ENCODE peak calls at places on chromosome 12, in nine cellular contexts. One of them, this sample, is unnamed.
A peak's percentile ranks its signal among the peaks of the same experiment; 100 is the strongest.

GRCh38 chr12:107543841-107544240 is 141.8 kb upstream of the PWP1 start:
- DNase-seq in cardiac muscle cell: no peak
- DNase-seq in CD8-positive, alpha-beta T cell: no peak
- DNase-seq in Peyer's patch: no peak
- DNase-seq in GM23248: no peak
- DNase-seq in upper lobe of left lung: no peak
- DNase-seq in thyroid gland: no peak
- DNase-seq in epithelial cell of prostate: no peak
- DNase-seq in left lung: no peak
- DNase-seq in this sample: no peak

GRCh38 chr12:20625531-20625930 is 69.6 kb upstream of the SLCO1C1 start:
- DNase-seq in GM23248: no peak
- DNase-seq in epithelial cell of prostate: no peak
- DNase-seq in thyroid gland: no peak
- DNase-seq in left lung: no peak
- DNase-seq in Peyer's patch: no peak
- DNase-seq in upper lobe of left lung: no peak
- DNase-seq in cardiac muscle cell: no peak
- DNase-seq in CD8-positive, alpha-beta T cell: no peak
- DNase-seq in this sample: no peak

GRCh38 chr12:57737467-57738141 is 938 bp downstream of the AGAP2 start:
- DNase-seq in thyroid gland: no peak
- DNase-seq in left lung: no peak
- DNase-seq in Peyer's patch: no peak
- DNase-seq in cardiac muscle cell: peak; percentile 43
- DNase-seq in CD8-positive, alpha-beta T cell: no peak
- DNase-seq in upper lobe of left lung: no peak
- DNase-seq in GM23248: peak; percentile 67
- DNase-seq in epithelial cell of prostate: no peak
- DNase-seq in this sample: no peak

GRCh38 chr12:132210223-132211055 is 66.2 kb downstream of the NOC4L start:
- DNase-seq in Peyer's patch: no peak
- DNase-seq in cardiac muscle cell: no peak
- DNase-seq in GM23248: no peak
- DNase-seq in CD8-positive, alpha-beta T cell: no peak
- DNase-seq in epithelial cell of prostate: no peak
- DNase-seq in upper lobe of left lung: no peak
- DNase-seq in left lung: no peak
- DNase-seq in thyroid gland: no peak
- DNase-seq in this sample: no peak

GRCh38 chr12:2294651-2295475 is 242.1 kb downstream of the CACNA1C start:
- DNase-seq in epithelial cell of prostate: no peak
- DNase-seq in thyroid gland: no peak
- DNase-seq in upper lobe of left lung: peak; percentile 78
- DNase-seq in Peyer's patch: no peak
- DNase-seq in GM23248: peak; percentile 71
- DNase-seq in left lung: peak; percentile 84
- DNase-seq in CD8-positive, alpha-beta T cell: no peak
- DNase-seq in cardiac muscle cell: no peak
- DNase-seq in this sample: peak; percentile 26

GRCh38 chr12:990649-991349 is at the start of gene ERC1:
- DNase-seq in thyroid gland: peak; percentile 93
- DNase-seq in cardiac muscle cell: peak; percentile 92
- DNase-seq in left lung: peak; percentile 89
- DNase-seq in CD8-positive, alpha-beta T cell: peak; percentile 79
- DNase-seq in Peyer's patch: peak; percentile 93
- DNase-seq in epithelial cell of prostate: peak; percentile 6
- DNase-seq in GM23248: peak; percentile 94
- DNase-seq in upper lobe of left lung: peak; percentile 93
- DNase-seq in this sample: peak; percentile 91

GRCh38 chr12:122853582-122854245 is 18.5 kb downstream of the HIP1R start:
- DNase-seq in thyroid gland: no peak
- DNase-seq in epithelial cell of prostate: no peak
- DNase-seq in CD8-positive, alpha-beta T cell: no peak
- DNase-seq in GM23248: no peak
- DNase-seq in left lung: no peak
- DNase-seq in upper lobe of left lung: no peak
- DNase-seq in cardiac muscle cell: no peak
- DNase-seq in Peyer's patch: no peak
- DNase-seq in this sample: no peak

GRCh38 chr12:52120951-52121847 is 41.7 kb downstream of the SMIM41 start:
- DNase-seq in cardiac muscle cell: no peak
- DNase-seq in GM23248: no peak
- DNase-seq in CD8-positive, alpha-beta T cell: peak; percentile 3
- DNase-seq in thyroid gland: no peak
- DNase-seq in upper lobe of left lung: no peak
- DNase-seq in left lung: no peak
- DNase-seq in Peyer's patch: no peak
- DNase-seq in epithelial cell of prostate: no peak
- DNase-seq in this sample: no peak

GRCh38 chr12:117926391-117926899 is 42.3 kb downstream of the KSR2 start:
- DNase-seq in CD8-positive, alpha-beta T cell: no peak
- DNase-seq in thyroid gland: no peak
- DNase-seq in upper lobe of left lung: no peak
- DNase-seq in Peyer's patch: no peak
- DNase-seq in left lung: no peak
- DNase-seq in epithelial cell of prostate: no peak
- DNase-seq in GM23248: no peak
- DNase-seq in cardiac muscle cell: peak; percentile 72
- DNase-seq in this sample: no peak

GRCh38 chr12:56749364-56749763 is 2.8 kb downstream of the PRIM1 start:
- DNase-seq in CD8-positive, alpha-beta T cell: no peak
- DNase-seq in cardiac muscle cell: no peak
- DNase-seq in GM23248: no peak
- DNase-seq in epithelial cell of prostate: no peak
- DNase-seq in Peyer's patch: no peak
- DNase-seq in upper lobe of left lung: no peak
- DNase-seq in left lung: no peak
- DNase-seq in thyroid gland: no peak
- DNase-seq in this sample: no peak

GRCh38 chr12:58588771-58589170 is 331.5 kb downstream of the LRIG3 start:
- DNase-seq in upper lobe of left lung: no peak
- DNase-seq in epithelial cell of prostate: peak; percentile 12
- DNase-seq in CD8-positive, alpha-beta T cell: no peak
- DNase-seq in Peyer's patch: no peak
- DNase-seq in GM23248: peak; percentile 82
- DNase-seq in thyroid gland: no peak
- DNase-seq in cardiac muscle cell: no peak
- DNase-seq in left lung: no peak
- DNase-seq in this sample: no peak

GRCh38 chr12:124630791-124631313 is 63.4 kb upstream of the NCOR2 start:
- DNase-seq in Peyer's patch: no peak
- DNase-seq in epithelial cell of prostate: no peak
- DNase-seq in cardiac muscle cell: no peak
- DNase-seq in GM23248: no peak
- DNase-seq in thyroid gland: no peak
- DNase-seq in CD8-positive, alpha-beta T cell: no peak
- DNase-seq in left lung: no peak
- DNase-seq in upper lobe of left lung: no peak
- DNase-seq in this sample: no peak

DNA sequence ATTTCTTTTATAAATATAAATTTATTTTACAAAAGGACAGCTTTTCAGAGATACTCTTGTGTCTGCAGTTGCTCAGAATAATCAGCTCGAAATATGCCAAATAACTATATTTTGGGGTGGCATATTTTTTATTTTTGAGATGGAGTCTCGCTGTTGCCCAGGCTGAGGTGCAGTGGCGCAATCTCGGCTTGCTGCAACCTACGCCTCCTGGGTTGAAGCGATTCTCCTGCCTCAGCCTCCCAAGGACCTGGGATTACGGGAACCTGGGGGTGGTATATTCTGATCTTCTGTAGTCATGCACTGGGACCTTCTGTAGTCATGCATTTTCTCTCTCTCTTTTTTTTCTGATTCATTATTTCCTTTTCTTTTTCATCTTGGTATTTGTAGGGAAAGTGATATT is 135.0 kb upstream of the AMIGO2 start:
- DNase-seq in cardiac muscle cell: no peak
- DNase-seq in upper lobe of left lung: no peak
- DNase-seq in left lung: no peak
- DNase-seq in thyroid gland: no peak
- DNase-seq in CD8-positive, alpha-beta T cell: no peak
- DNase-seq in GM23248: no peak
- DNase-seq in epithelial cell of prostate: no peak
- DNase-seq in Peyer's patch: no peak
- DNase-seq in this sample: no peak
- H3K27ac ChIP-seq in cardiac muscle cell: no peak overlapping the region
- H3K27ac ChIP-seq in upper lobe of left lung: peak overlapping the region; percentile 82
- H3K27ac ChIP-seq in left lung: no peak overlapping the region
- H3K27ac ChIP-seq in thyroid gland: no peak overlapping the region
- H3K27ac ChIP-seq in CD8-positive, alpha-beta T cell: peak overlapping the region; percentile 81
- H3K27ac ChIP-seq in GM23248: no peak overlapping the region
- H3K27ac ChIP-seq in epithelial cell of prostate: no peak overlapping the region
- H3K27ac ChIP-seq in Peyer's patch: no peak overlapping the region
- H3K27ac ChIP-seq in this sample: no peak overlapping the region

DNA sequence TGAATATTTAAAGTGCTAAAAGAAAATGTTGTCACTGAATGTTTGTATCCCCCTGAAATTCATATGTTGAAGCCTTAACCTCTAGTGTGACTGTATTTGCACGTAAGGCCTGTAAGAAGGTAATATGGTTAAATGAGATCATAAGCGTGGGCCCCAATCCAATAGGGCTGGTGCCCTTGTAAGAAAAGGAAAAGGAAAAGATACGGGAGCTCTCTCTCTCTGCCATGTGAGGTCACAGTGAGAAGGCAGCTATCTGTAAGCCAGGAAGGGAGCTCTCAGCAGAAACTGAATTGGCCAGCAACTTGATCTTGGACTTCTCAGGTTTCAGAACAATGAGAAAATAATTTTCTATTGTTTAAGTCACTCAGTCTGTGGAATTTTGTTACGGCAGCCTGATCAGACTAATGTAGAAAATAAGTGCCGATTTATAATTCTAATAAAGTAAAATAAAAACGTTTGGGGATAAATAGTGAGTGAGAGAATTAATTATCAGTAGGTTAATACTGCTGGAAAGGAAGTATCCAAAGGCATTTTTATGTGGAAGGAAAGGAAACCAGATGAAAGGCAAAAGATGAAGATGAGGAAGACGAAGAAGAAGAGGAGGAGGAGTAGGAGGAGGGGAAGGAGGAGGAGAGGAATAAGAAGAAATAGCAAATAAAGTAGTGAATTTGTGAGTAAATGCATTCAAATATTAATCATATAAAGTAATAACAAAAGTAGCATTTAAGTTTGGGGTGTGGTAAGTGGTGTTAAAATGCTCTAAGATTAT is 188.5 kb upstream of the KRR1 start:
- DNase-seq in thyroid gland: no peak
- DNase-seq in CD8-positive, alpha-beta T cell: no peak
- DNase-seq in cardiac muscle cell: peak; percentile 70
- DNase-seq in GM23248: peak; percentile 51
- DNase-seq in upper lobe of left lung: no peak
- DNase-seq in left lung: no peak
- DNase-seq in Peyer's patch: no peak
- DNase-seq in epithelial cell of prostate: no peak
- DNase-seq in this sample: no peak
- H3K27ac ChIP-seq in thyroid gland: no peak overlapping the region
- H3K27ac ChIP-seq in CD8-positive, alpha-beta T cell: no peak overlapping the region
- H3K27ac ChIP-seq in cardiac muscle cell: peak overlapping the region; percentile 53
- H3K27ac ChIP-seq in GM23248: no peak overlapping the region
- H3K27ac ChIP-seq in upper lobe of left lung: no peak overlapping the region
- H3K27ac ChIP-seq in left lung: no peak overlapping the region
- H3K27ac ChIP-seq in Peyer's patch: no peak overlapping the region
- H3K27ac ChIP-seq in epithelial cell of prostate: peak overlapping the region; percentile 21
- H3K27ac ChIP-seq in this sample: no peak overlapping the region

DNA sequence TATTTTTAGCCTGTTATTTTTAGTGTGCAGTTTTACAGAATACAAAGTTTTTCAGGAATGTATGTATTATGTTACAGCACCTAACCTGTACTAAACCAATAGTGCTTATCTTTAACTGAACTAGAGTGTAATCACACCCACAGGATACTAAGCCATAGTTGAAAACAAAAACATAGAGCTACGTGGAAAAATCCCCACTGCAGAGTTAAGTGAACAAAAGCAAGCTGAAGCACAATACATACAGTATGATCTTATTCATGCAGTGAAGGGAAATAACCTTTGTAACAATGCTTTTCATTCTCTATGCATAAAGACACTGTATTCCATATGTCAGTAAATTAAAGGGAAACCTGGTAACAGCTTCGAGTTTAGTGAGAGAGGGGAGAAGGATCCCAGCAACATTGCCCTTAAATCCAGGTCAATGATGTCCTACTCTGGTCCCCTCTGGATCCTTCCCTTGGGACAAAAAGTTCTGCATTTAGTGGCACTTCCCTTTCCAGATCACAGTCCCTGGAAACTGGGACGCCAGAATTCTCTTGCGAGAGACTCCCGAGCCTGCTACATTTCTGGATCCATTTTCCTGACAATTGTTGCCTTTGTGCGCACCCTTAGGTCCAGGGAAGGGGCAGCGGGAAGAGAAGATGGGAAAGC is 121.3 kb upstream of the CCND2 start:
- DNase-seq in thyroid gland: no peak
- DNase-seq in Peyer's patch: no peak
- DNase-seq in cardiac muscle cell: no peak
- DNase-seq in upper lobe of left lung: no peak
- DNase-seq in left lung: no peak
- DNase-seq in CD8-positive, alpha-beta T cell: no peak
- DNase-seq in GM23248: no peak
- DNase-seq in epithelial cell of prostate: no peak
- DNase-seq in this sample: no peak
- H3K27ac ChIP-seq in thyroid gland: no peak overlapping the region
- H3K27ac ChIP-seq in Peyer's patch: peak overlapping the region; percentile 26
- H3K27ac ChIP-seq in cardiac muscle cell: no peak overlapping the region
- H3K27ac ChIP-seq in upper lobe of left lung: no peak overlapping the region
- H3K27ac ChIP-seq in left lung: no peak overlapping the region
- H3K27ac ChIP-seq in CD8-positive, alpha-beta T cell: no peak overlapping the region
- H3K27ac ChIP-seq in GM23248: no peak overlapping the region
- H3K27ac ChIP-seq in epithelial cell of prostate: no peak overlapping the region
- H3K27ac ChIP-seq in this sample: no peak overlapping the region

GRCh38 chr12:105507311-105508035 is 177.0 kb downstream of the C12orf75 start:
- DNase-seq in upper lobe of left lung: no peak
- DNase-seq in epithelial cell of prostate: no peak
- DNase-seq in cardiac muscle cell: no peak
- DNase-seq in GM23248: no peak
- DNase-seq in thyroid gland: no peak
- DNase-seq in left lung: no peak
- DNase-seq in Peyer's patch: no peak
- DNase-seq in CD8-positive, alpha-beta T cell: no peak
- DNase-seq in this sample: no peak
- H3K27ac ChIP-seq in upper lobe of left lung: no peak overlapping the region
- H3K27ac ChIP-seq in epithelial cell of prostate: no peak overlapping the region
- H3K27ac ChIP-seq in cardiac muscle cell: no peak overlapping the region
- H3K27ac ChIP-seq in GM23248: no peak overlapping the region
- H3K27ac ChIP-seq in thyroid gland: no peak overlapping the region
- H3K27ac ChIP-seq in left lung: no peak overlapping the region
- H3K27ac ChIP-seq in Peyer's patch: no peak overlapping the region
- H3K27ac ChIP-seq in CD8-positive, alpha-beta T cell: no peak overlapping the region
- H3K27ac ChIP-seq in this sample: no peak overlapping the region

DNA sequence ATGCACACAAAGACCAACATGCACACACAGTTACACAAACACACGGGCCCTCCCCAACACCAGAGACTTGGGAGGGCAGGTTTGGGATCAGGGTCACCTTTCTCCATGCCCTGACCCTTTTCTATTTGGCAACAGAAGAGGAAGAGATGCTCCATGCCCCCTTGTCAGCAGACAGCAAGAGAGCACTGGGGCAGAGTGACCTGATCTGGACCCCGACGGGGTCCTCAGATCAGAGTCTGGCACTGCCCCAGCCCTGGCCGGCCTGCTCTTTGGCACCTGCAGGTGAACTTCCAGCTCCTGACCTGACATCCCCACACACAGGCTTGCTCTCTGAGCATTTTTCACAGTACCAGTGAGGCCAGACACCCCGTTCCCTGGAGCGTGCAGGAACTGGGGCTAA is 21.4 kb downstream of the ADCY6 start:
- DNase-seq in Peyer's patch: no peak
- DNase-seq in cardiac muscle cell: no peak
- DNase-seq in thyroid gland: no peak
- DNase-seq in left lung: no peak
- DNase-seq in epithelial cell of prostate: no peak
- DNase-seq in upper lobe of left lung: no peak
- DNase-seq in CD8-positive, alpha-beta T cell: no peak
- DNase-seq in GM23248: no peak
- DNase-seq in this sample: no peak
- H3K27ac ChIP-seq in Peyer's patch: no peak overlapping the region
- H3K27ac ChIP-seq in cardiac muscle cell: no peak overlapping the region
- H3K27ac ChIP-seq in thyroid gland: no peak overlapping the region
- H3K27ac ChIP-seq in left lung: no peak overlapping the region
- H3K27ac ChIP-seq in epithelial cell of prostate: no peak overlapping the region
- H3K27ac ChIP-seq in upper lobe of left lung: no peak overlapping the region
- H3K27ac ChIP-seq in CD8-positive, alpha-beta T cell: no peak overlapping the region
- H3K27ac ChIP-seq in GM23248: no peak overlapping the region
- H3K27ac ChIP-seq in this sample: no peak overlapping the region

This sample was measured in testis.